ENCODE peak calls at places on chromosomes 3 and 15, in four cellular contexts. One of them, this sample, is unnamed.

GRCh38 chr15:54298396-54298795 is 320.2 kb downstream of the UNC13C start:
- DNase-seq in endodermal cell: no peak
- DNase-seq in PC-3: no peak
- DNase-seq in GM23248: no peak
- DNase-seq in this sample: no peak

GRCh38 chr15:25784876-25785642 is 78.1 kb downstream of the ATP10A start:
- DNase-seq in PC-3: no peak
- DNase-seq in endodermal cell: no peak
- DNase-seq in GM23248: peak; percentile 99
- DNase-seq in this sample: no peak

GRCh38 chr3:151835751-151836550 is 22.0 kb downstream of the AADAC start:
- DNase-seq in PC-3: no peak
- DNase-seq in endodermal cell: peak; percentile 53
- DNase-seq in GM23248: peak; percentile 48
- DNase-seq in this sample: peak; percentile 21

GRCh38 chr3:169811606-169812123 is 1.0 kb upstream of the LRRIQ4 start:
- DNase-seq in GM23248: peak; percentile 81
- DNase-seq in PC-3: peak; percentile 72
- DNase-seq in endodermal cell: no peak
- DNase-seq in this sample: no peak

GRCh38 chr3:53122255-53122932 is 7.8 kb downstream of the RFT1 start:
- DNase-seq in GM23248: no peak
- DNase-seq in endodermal cell: peak; percentile 15
- DNase-seq in PC-3: no peak
- DNase-seq in this sample: no peak

GRCh38 chr3:31369637-31370036 is 163.1 kb upstream of the STT3B start:
- DNase-seq in PC-3: peak; percentile 16
- DNase-seq in endodermal cell: no peak
- DNase-seq in GM23248: peak; percentile 42
- DNase-seq in this sample: no peak

GRCh38 chr15:52509500-52510244 is 19.0 kb downstream of the MYO5A start:
- DNase-seq in endodermal cell: no peak
- DNase-seq in GM23248: no peak
- DNase-seq in PC-3: no peak
- DNase-seq in this sample: no peak

GRCh38 chr3:126562737-126563276 is 4.1 kb upstream of the C3orf22 start:
- DNase-seq in endodermal cell: no peak
- DNase-seq in GM23248: no peak
- DNase-seq in PC-3: no peak
- DNase-seq in this sample: no peak

GRCh38 chr15:55796321-55796965 is 53.5 kb upstream of the PRTG start:
- DNase-seq in PC-3: peak; percentile 51
- DNase-seq in endodermal cell: no peak
- DNase-seq in GM23248: peak; percentile 33
- DNase-seq in this sample: peak; percentile 71

DNA sequence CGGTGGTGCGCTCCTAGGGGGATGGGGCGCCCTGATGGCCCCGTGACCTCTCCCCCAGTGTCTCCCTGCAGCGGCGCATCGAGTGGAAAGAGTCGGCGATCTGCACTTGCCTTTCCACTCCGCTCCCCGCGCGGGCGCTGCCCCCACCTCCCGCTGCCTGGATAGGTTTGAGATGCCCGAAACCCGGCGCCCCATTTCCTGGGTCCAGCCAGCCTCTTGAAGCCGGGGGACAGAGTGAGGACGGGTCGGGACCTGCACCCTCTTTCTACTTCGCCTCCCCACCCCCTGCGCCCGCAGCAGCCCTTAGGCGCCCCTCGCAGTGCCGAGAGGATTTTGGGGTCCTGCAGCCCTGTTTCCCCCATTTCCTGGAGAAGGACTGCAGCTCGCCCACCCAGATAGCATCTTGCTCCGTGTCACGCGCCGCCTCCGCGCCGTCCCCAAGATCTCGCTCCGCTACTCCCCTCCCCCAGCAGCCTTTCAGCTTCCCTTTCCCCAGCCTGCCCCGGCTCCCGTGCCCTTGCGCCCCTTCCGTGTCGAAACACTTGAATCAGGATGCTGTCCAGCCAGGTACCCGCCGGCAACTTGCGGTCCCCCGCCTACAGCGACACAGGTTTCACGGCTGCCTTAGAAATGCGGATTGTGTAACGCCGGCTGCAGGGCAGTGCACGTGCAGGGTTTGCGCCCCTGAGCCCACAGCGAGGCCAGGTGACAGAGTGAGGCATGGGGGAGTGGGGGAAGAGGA is 519 bp downstream of the ABHD6 start:
- DNase-seq in PC-3: peak; percentile 43
- DNase-seq in GM23248: peak; percentile 70
- DNase-seq in endodermal cell: peak; percentile 77
- DNase-seq in this sample: peak; percentile 7
- H3K27ac ChIP-seq in PC-3: peak overlapping the region; percentile 40
- H3K27ac ChIP-seq in GM23248: no peak overlapping the region
- H3K27ac ChIP-seq in endodermal cell: no peak overlapping the region
- H3K27ac ChIP-seq in this sample: peak overlapping the region; percentile 45

GRCh38 chr3:182925330-182925943 is 54.9 kb downstream of the DCUN1D1 start:
- DNase-seq in GM23248: peak; percentile 81
- DNase-seq in endodermal cell: no peak
- DNase-seq in PC-3: no peak
- DNase-seq in this sample: peak; percentile 79
- H3K9ac ChIP-seq in GM23248: no peak overlapping the region
- H3K9ac ChIP-seq in endodermal cell: no peak overlapping the region
- H3K9ac ChIP-seq in PC-3: no peak overlapping the region
- H3K9ac ChIP-seq in this sample: no peak overlapping the region

GRCh38 chr15:77481670-77482069 is 61.0 kb downstream of the HMG20A start:
- DNase-seq in endodermal cell: no peak
- DNase-seq in PC-3: no peak
- DNase-seq in GM23248: peak; percentile 69
- DNase-seq in this sample: peak; percentile 37
- H3K27ac ChIP-seq in endodermal cell: no peak overlapping the region
- H3K27ac ChIP-seq in PC-3: no peak overlapping the region
- H3K27ac ChIP-seq in GM23248: peak overlapping the region; percentile 56
- H3K27ac ChIP-seq in this sample: no peak overlapping the region

GRCh38 chr3:29338377-29338776 is 57.5 kb downstream of the RBMS3 start:
- DNase-seq in PC-3: no peak
- DNase-seq in endodermal cell: no peak
- DNase-seq in GM23248: peak; percentile 45
- DNase-seq in this sample: no peak

GRCh38 chr3:29335438-29335837 is 54.6 kb downstream of the RBMS3 start:
- DNase-seq in endodermal cell: peak; percentile 81
- DNase-seq in PC-3: peak; percentile 96
- DNase-seq in GM23248: peak; percentile 100
- DNase-seq in this sample: peak; percentile 93

GRCh38 chr3:29337565-29337964 is 56.7 kb downstream of the RBMS3 start:
- DNase-seq in PC-3: no peak
- DNase-seq in endodermal cell: no peak
- DNase-seq in GM23248: no peak
- DNase-seq in this sample: no peak

GRCh38 chr3:29335921-29336320 is 55.0 kb downstream of the RBMS3 start:
- DNase-seq in PC-3: no peak
- DNase-seq in endodermal cell: no peak
- DNase-seq in GM23248: peak; percentile 55
- DNase-seq in this sample: no peak

DNA sequence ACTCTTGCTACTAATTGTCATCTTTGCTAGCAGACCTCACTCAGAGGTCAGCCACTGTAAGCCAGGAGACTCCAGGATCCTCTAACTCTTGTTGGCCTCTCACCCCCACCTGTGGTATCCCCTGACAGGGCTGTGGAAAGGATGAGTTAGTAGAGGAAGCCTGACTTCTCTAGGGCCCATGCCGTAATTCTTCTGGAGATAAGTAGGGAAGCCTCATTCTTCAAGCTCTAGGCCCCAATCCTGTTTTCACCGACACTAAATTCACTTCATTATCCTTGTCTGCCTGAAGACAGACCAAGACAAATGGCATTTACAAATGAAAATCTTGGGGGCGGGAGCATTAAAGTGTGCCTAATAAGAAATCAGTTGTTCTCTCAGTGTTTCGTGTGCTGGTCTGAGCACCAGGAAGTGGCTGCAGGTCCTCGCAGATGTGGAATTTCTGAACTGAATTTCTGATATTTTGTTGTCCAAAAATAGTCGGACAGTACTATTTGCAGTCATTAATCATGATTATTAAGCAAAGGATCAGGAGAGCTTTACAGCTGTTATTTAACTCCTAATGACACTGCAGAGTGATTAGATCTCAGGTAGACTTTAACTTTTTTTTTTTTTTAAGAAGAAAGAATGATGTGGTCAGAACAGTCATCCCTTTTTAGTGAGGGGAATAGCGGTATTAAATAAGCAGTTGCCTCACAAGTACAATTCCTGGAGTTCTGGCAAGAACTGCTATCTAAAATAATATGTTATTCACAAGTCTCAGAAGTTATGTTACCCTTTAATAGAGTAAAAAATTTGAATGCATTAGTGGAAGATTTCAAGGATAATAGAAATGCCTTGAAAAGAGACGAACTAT is 58.3 kb downstream of the RBMS3 start:
- DNase-seq in PC-3: no peak
- DNase-seq in endodermal cell: no peak
- DNase-seq in GM23248: peak; percentile 65
- DNase-seq in this sample: no peak
- H3K9ac ChIP-seq in PC-3: no peak overlapping the region
- H3K9ac ChIP-seq in endodermal cell: no peak overlapping the region
- H3K9ac ChIP-seq in GM23248: no peak overlapping the region
- H3K9ac ChIP-seq in this sample: no peak overlapping the region